ENCODE peak calls at places on chromosomes 5 and 9, in eight cellular contexts. L is CD4-positive, CD25-positive, alpha-beta regulatory T cell; M is COR-L47; F is neural progenitor cell; V is mesenteric fat pad; P is stimulated activated CD8-positive, alpha-beta memory T cell treated with anti-CD3 and anti-CD28 coated beads, Interleukin-7, amount 100 ng/mL, for 1 hour; I is GM03348; O is HEK293T. W is an unnamed sample.

GRCh38 chr9:7906783-7907182 is 107.2 kb upstream of the DMAC1 start:
- DNase-seq in L (no peak), M (no peak), F (no peak), V (no peak), P (no peak), I (no peak), O (no peak), W (no peak)

GRCh38 chr9:72614057-72614456 is 92.6 kb downstream of the TMC1 start:
- DNase-seq in L (no peak), M (no peak), F (no peak), V (no peak), P (no peak), I (no peak), O (no peak), W (no peak)

GRCh38 chr5:159001247-159001646 is 98.5 kb downstream of the EBF1 start:
- DNase-seq in L (no peak), M (no peak), F (no peak), V (no peak), P (no peak), I (peak; percentile 42), O (no peak), W (no peak)

GRCh38 chr5:136080113-136080482 is 51.3 kb downstream of the TGFBI start:
- DNase-seq in L (no peak), M (no peak), F (peak; percentile 17), V (no peak), P (no peak), I (no peak), O (no peak), W (no peak)

GRCh38 chr5:172438304-172438652 is 16.0 kb downstream of the SH3PXD2B start:
- DNase-seq in L (no peak), M (no peak), F (no peak), V (no peak), P (no peak), I (no peak), O (no peak), W (no peak)

GRCh38 chr9:977361-978116 is 1.1 kb downstream of the DMRT3 start:
- DNase-seq in L (no peak), M (no peak), F (no peak), V (no peak), P (no peak), I (no peak), O (no peak), W (no peak)

GRCh38 chr5:123949807-123950206 is 437.8 kb downstream of the CSNK1G3 start:
- DNase-seq in L (no peak), M (no peak), F (no peak), V (no peak), P (no peak), I (no peak), O (no peak), W (no peak)

GRCh38 chr5:174571662-174572397 is 152.6 kb upstream of the MSX2 start:
- DNase-seq in L (no peak), M (peak; percentile 88), F (peak; percentile 17), V (no peak), P (no peak), I (peak; percentile 9), O (peak; percentile 68), W (no peak)

GRCh38 chr9:19232117-19232829 is 1.8 kb downstream of the DENND4C start:
- DNase-seq in L (no peak), M (no peak), F (no peak), V (no peak), P (no peak), I (no peak), O (no peak), W (no peak)

GRCh38 chr9:133275105-133276000 is at the start of gene ABO:
- DNase-seq in L (no peak), M (no peak), F (peak; percentile 61), V (no peak), P (no peak), I (no peak), O (no peak), W (no peak)

GRCh38 chr9:84823426-84824271 is 154.1 kb downstream of the NTRK2 start:
- DNase-seq in L (no peak), M (no peak), F (no peak), V (no peak), P (no peak), I (no peak), O (no peak), W (no peak)

GRCh38 chr5:91166040-91166807 is 216.9 kb downstream of the ARRDC3 start:
- DNase-seq in L (no peak), M (no peak), F (no peak), V (no peak), P (no peak), I (peak; percentile 43), O (no peak), W (no peak)

GRCh38 chr5:5331838-5332237 is 90.6 kb upstream of the ICE1 start:
- DNase-seq in L (no peak), M (no peak), F (no peak), V (no peak), P (no peak), I (no peak), O (no peak), W (no peak)

GRCh38 chr5:132500931-132501628 is 10.5 kb upstream of the IRF1 start:
- DNase-seq in L (peak; percentile 68), M (peak; percentile 62), F (peak; percentile 79), V (peak; percentile 91), P (no peak), I (peak; percentile 72), O (peak; percentile 65), W (peak; percentile 58)

GRCh38 chr5:54738118-54738972 is 220.8 kb downstream of the SNX18 start:
- DNase-seq in L (no peak), M (no peak), F (no peak), V (no peak), P (no peak), I (peak; percentile 56), O (no peak), W (no peak)

GRCh38 chr9:137396808-137397367 is 26.1 kb downstream of the EXD3 start:
- DNase-seq in L (no peak), M (no peak), F (peak; percentile 0), V (no peak), P (no peak), I (no peak), O (no peak), W (no peak)

GRCh38 chr9:2810424-2811075 is 33.3 kb downstream of the PUM3 start:
- DNase-seq in L (no peak), M (no peak), F (peak; percentile 13), V (no peak), P (no peak), I (no peak), O (no peak), W (no peak)

GRCh38 chr5:51475628-51476027 is 92.4 kb downstream of the ISL1 start:
- DNase-seq in L (no peak), M (no peak), F (no peak), V (no peak), P (no peak), I (no peak), O (no peak), W (no peak)

GRCh38 chr5:6805835-6806234 is 92.6 kb downstream of the TENT4A start:
- DNase-seq in L (no peak), M (no peak), F (no peak), V (no peak), P (no peak), I (no peak), O (no peak), W (no peak)

GRCh38 chr5:94640176-94640575 is 21.7 kb downstream of the SLF1 start:
- DNase-seq in L (no peak), M (no peak), F (no peak), V (no peak), P (no peak), I (no peak), O (no peak), W (no peak)

GRCh38 chr5:74409166-74409706 is 231.3 kb downstream of the ENC1 start:
- DNase-seq in L (no peak), M (no peak), F (no peak), V (no peak), P (no peak), I (no peak), O (no peak), W (no peak)

GRCh38 chr9:101119206-101119819 is 90.8 kb downstream of the PLPPR1 start:
- DNase-seq in L (no peak), M (peak; percentile 70), F (peak; percentile 76), V (no peak), P (no peak), I (peak; percentile 63), O (peak; percentile 55), W (no peak)

GRCh38 chr5:64566531-64566930 is 60.7 kb downstream of the RGS7BP start:
- DNase-seq in L (no peak), M (no peak), F (no peak), V (no peak), P (no peak), I (no peak), O (no peak), W (no peak)

GRCh38 chr9:33101104-33101951 is 24.9 kb upstream of the SMU1 start:
- DNase-seq in L (no peak), M (no peak), F (no peak), V (peak; percentile 74), P (no peak), I (peak; percentile 77), O (no peak), W (no peak)

GRCh38 chr9:134492281-134492691 is 149.3 kb upstream of the COL5A1 start:
- DNase-seq in L (no peak), M (no peak), F (no peak), V (peak; percentile 88), P (no peak), I (peak; percentile 94), O (no peak), W (no peak)

GRCh38 chr5:6469836-6470235 is 21.2 kb downstream of the UBE2QL1 start:
- DNase-seq in L (no peak), M (no peak), F (no peak), V (peak; percentile 81), P (no peak), I (no peak), O (no peak), W (no peak)

GRCh38 chr5:108266235-108266634 is 115.7 kb downstream of the FBXL17 start:
- DNase-seq in L (no peak), M (no peak), F (no peak), V (no peak), P (no peak), I (no peak), O (no peak), W (no peak)

GRCh38 chr5:141001854-141002666 is 35.8 kb downstream of the PCDHAC2 start:
- DNase-seq in L (no peak), M (peak; percentile 65), F (peak; percentile 84), V (no peak), P (no peak), I (peak; percentile 10), O (peak; percentile 17), W (no peak)